ENCODE peak calls at places on chromosomes 2 and 18, in seven cellular contexts. One of them, this sample, is unnamed.

GRCh38 chr2:65062843-65063242 is 6.6 kb downstream of the CEP68 start:
- DNase-seq in NCI-H1436: no peak
- DNase-seq in fibroblast of the conjunctiva: no peak
- DNase-seq in Right ventricle myocardium superior: no peak
- DNase-seq in activated gamma-delta T cell treated with anti-CD3 and anti-CD28 coated beads, Interleukin-2, amount 50 U/mL, for 16 hours: no peak
- DNase-seq in activated CD4-positive, CD25-positive, alpha-beta regulatory T cell: no peak
- DNase-seq in memory B cell: no peak
- DNase-seq in this sample: no peak

GRCh38 chr2:42775812-42776211 is 11.9 kb upstream of the OXER1 start:
- DNase-seq in activated gamma-delta T cell treated with anti-CD3 and anti-CD28 coated beads, Interleukin-2, amount 50 U/mL, for 16 hours: no peak
- DNase-seq in memory B cell: no peak
- DNase-seq in Right ventricle myocardium superior: no peak
- DNase-seq in NCI-H1436: no peak
- DNase-seq in activated CD4-positive, CD25-positive, alpha-beta regulatory T cell: no peak
- DNase-seq in fibroblast of the conjunctiva: no peak
- DNase-seq in this sample: no peak

GRCh38 chr2:145066151-145066661 is 546.3 kb upstream of the ZEB2 start:
- DNase-seq in Right ventricle myocardium superior: peak
- DNase-seq in memory B cell: no peak
- DNase-seq in activated CD4-positive, CD25-positive, alpha-beta regulatory T cell: no peak
- DNase-seq in fibroblast of the conjunctiva: no peak
- DNase-seq in activated gamma-delta T cell treated with anti-CD3 and anti-CD28 coated beads, Interleukin-2, amount 50 U/mL, for 16 hours: no peak
- DNase-seq in NCI-H1436: no peak
- DNase-seq in this sample: no peak

GRCh38 chr2:64873472-64873924 is 115.7 kb upstream of the SLC1A4 start:
- DNase-seq in NCI-H1436: peak
- DNase-seq in activated CD4-positive, CD25-positive, alpha-beta regulatory T cell: peak
- DNase-seq in Right ventricle myocardium superior: peak
- DNase-seq in fibroblast of the conjunctiva: no peak
- DNase-seq in activated gamma-delta T cell treated with anti-CD3 and anti-CD28 coated beads, Interleukin-2, amount 50 U/mL, for 16 hours: peak
- DNase-seq in memory B cell: peak
- DNase-seq in this sample: no peak

GRCh38 chr2:72937356-72937669 is 20.0 kb downstream of the EMX1 start:
- DNase-seq in activated gamma-delta T cell treated with anti-CD3 and anti-CD28 coated beads, Interleukin-2, amount 50 U/mL, for 16 hours: no peak
- DNase-seq in activated CD4-positive, CD25-positive, alpha-beta regulatory T cell: no peak
- DNase-seq in fibroblast of the conjunctiva: no peak
- DNase-seq in Right ventricle myocardium superior: no peak
- DNase-seq in NCI-H1436: no peak
- DNase-seq in memory B cell: no peak
- DNase-seq in this sample: no peak

GRCh38 chr2:18659891-18660290 is 70.5 kb upstream of the NT5C1B start:
- DNase-seq in Right ventricle myocardium superior: no peak
- DNase-seq in memory B cell: no peak
- DNase-seq in activated CD4-positive, CD25-positive, alpha-beta regulatory T cell: no peak
- DNase-seq in activated gamma-delta T cell treated with anti-CD3 and anti-CD28 coated beads, Interleukin-2, amount 50 U/mL, for 16 hours: no peak
- DNase-seq in NCI-H1436: no peak
- DNase-seq in fibroblast of the conjunctiva: no peak
- DNase-seq in this sample: no peak

GRCh38 chr2:219350938-219351280 is 18.4 kb upstream of the RESP18 start:
- DNase-seq in NCI-H1436: no peak
- DNase-seq in activated CD4-positive, CD25-positive, alpha-beta regulatory T cell: no peak
- DNase-seq in activated gamma-delta T cell treated with anti-CD3 and anti-CD28 coated beads, Interleukin-2, amount 50 U/mL, for 16 hours: no peak
- DNase-seq in memory B cell: no peak
- DNase-seq in fibroblast of the conjunctiva: no peak
- DNase-seq in Right ventricle myocardium superior: no peak
- DNase-seq in this sample: no peak

GRCh38 chr2:106232633-106233032 is 38.5 kb upstream of the UXS1 start:
- DNase-seq in NCI-H1436: no peak
- DNase-seq in memory B cell: no peak
- DNase-seq in fibroblast of the conjunctiva: no peak
- DNase-seq in activated gamma-delta T cell treated with anti-CD3 and anti-CD28 coated beads, Interleukin-2, amount 50 U/mL, for 16 hours: no peak
- DNase-seq in activated CD4-positive, CD25-positive, alpha-beta regulatory T cell: no peak
- DNase-seq in Right ventricle myocardium superior: peak
- DNase-seq in this sample: no peak

GRCh38 chr2:196431076-196431475 is 208.4 kb upstream of the CCDC150 start:
- DNase-seq in fibroblast of the conjunctiva: no peak
- DNase-seq in memory B cell: no peak
- DNase-seq in NCI-H1436: no peak
- DNase-seq in activated CD4-positive, CD25-positive, alpha-beta regulatory T cell: no peak
- DNase-seq in activated gamma-delta T cell treated with anti-CD3 and anti-CD28 coated beads, Interleukin-2, amount 50 U/mL, for 16 hours: no peak
- DNase-seq in Right ventricle myocardium superior: no peak
- DNase-seq in this sample: no peak

GRCh38 chr2:108215794-108216211 is 24.0 kb upstream of the SULT1C3 start:
- DNase-seq in memory B cell: no peak
- DNase-seq in Right ventricle myocardium superior: no peak
- DNase-seq in fibroblast of the conjunctiva: peak
- DNase-seq in activated CD4-positive, CD25-positive, alpha-beta regulatory T cell: no peak
- DNase-seq in activated gamma-delta T cell treated with anti-CD3 and anti-CD28 coated beads, Interleukin-2, amount 50 U/mL, for 16 hours: no peak
- DNase-seq in NCI-H1436: no peak
- DNase-seq in this sample: no peak

GRCh38 chr2:42424033-42424432 is 63.0 kb upstream of the COX7A2L start:
- DNase-seq in activated CD4-positive, CD25-positive, alpha-beta regulatory T cell: no peak
- DNase-seq in fibroblast of the conjunctiva: peak
- DNase-seq in NCI-H1436: no peak
- DNase-seq in activated gamma-delta T cell treated with anti-CD3 and anti-CD28 coated beads, Interleukin-2, amount 50 U/mL, for 16 hours: no peak
- DNase-seq in memory B cell: no peak
- DNase-seq in Right ventricle myocardium superior: no peak
- DNase-seq in this sample: no peak

GRCh38 chr2:172101707-172102158 is 967 bp downstream of the DLX2 start:
- DNase-seq in fibroblast of the conjunctiva: no peak
- DNase-seq in activated CD4-positive, CD25-positive, alpha-beta regulatory T cell: no peak
- DNase-seq in NCI-H1436: no peak
- DNase-seq in Right ventricle myocardium superior: no peak
- DNase-seq in activated gamma-delta T cell treated with anti-CD3 and anti-CD28 coated beads, Interleukin-2, amount 50 U/mL, for 16 hours: no peak
- DNase-seq in memory B cell: no peak
- DNase-seq in this sample: no peak

GRCh38 chr18:62347091-62347506 is 22.0 kb downstream of the TNFRSF11A start:
- DNase-seq in memory B cell: no peak
- DNase-seq in activated CD4-positive, CD25-positive, alpha-beta regulatory T cell: no peak
- DNase-seq in NCI-H1436: no peak
- DNase-seq in activated gamma-delta T cell treated with anti-CD3 and anti-CD28 coated beads, Interleukin-2, amount 50 U/mL, for 16 hours: no peak
- DNase-seq in Right ventricle myocardium superior: no peak
- DNase-seq in fibroblast of the conjunctiva: no peak
- DNase-seq in this sample: no peak

GRCh38 chr2:121478996-121479735 is 51.5 kb upstream of the RNU4ATAC start:
- DNase-seq in memory B cell: no peak
- DNase-seq in NCI-H1436: no peak
- DNase-seq in activated gamma-delta T cell treated with anti-CD3 and anti-CD28 coated beads, Interleukin-2, amount 50 U/mL, for 16 hours: no peak
- DNase-seq in Right ventricle myocardium superior: no peak
- DNase-seq in activated CD4-positive, CD25-positive, alpha-beta regulatory T cell: no peak
- DNase-seq in fibroblast of the conjunctiva: no peak
- DNase-seq in this sample: no peak

GRCh38 chr2:176101862-176102261 is 2.3 kb downstream of the HOXD12 start:
- DNase-seq in NCI-H1436: no peak
- DNase-seq in activated gamma-delta T cell treated with anti-CD3 and anti-CD28 coated beads, Interleukin-2, amount 50 U/mL, for 16 hours: no peak
- DNase-seq in activated CD4-positive, CD25-positive, alpha-beta regulatory T cell: no peak
- DNase-seq in memory B cell: no peak
- DNase-seq in fibroblast of the conjunctiva: no peak
- DNase-seq in Right ventricle myocardium superior: no peak
- DNase-seq in this sample: no peak

GRCh38 chr2:113390133-113390849 is 47.2 kb upstream of the ZNG1B start:
- DNase-seq in activated gamma-delta T cell treated with anti-CD3 and anti-CD28 coated beads, Interleukin-2, amount 50 U/mL, for 16 hours: peak
- DNase-seq in Right ventricle myocardium superior: no peak
- DNase-seq in activated CD4-positive, CD25-positive, alpha-beta regulatory T cell: no peak
- DNase-seq in NCI-H1436: no peak
- DNase-seq in fibroblast of the conjunctiva: peak
- DNase-seq in memory B cell: peak
- DNase-seq in this sample: no peak

GRCh38 chr2:174337337-174338154 is 2.8 kb downstream of the SP9 start:
- DNase-seq in Right ventricle myocardium superior: peak
- DNase-seq in activated gamma-delta T cell treated with anti-CD3 and anti-CD28 coated beads, Interleukin-2, amount 50 U/mL, for 16 hours: no peak
- DNase-seq in fibroblast of the conjunctiva: no peak
- DNase-seq in memory B cell: no peak
- DNase-seq in activated CD4-positive, CD25-positive, alpha-beta regulatory T cell: no peak
- DNase-seq in NCI-H1436: no peak
- DNase-seq in this sample: no peak

GRCh38 chr2:28311660-28312249 is 80.9 kb upstream of the FOSL2 start:
- DNase-seq in NCI-H1436: no peak
- DNase-seq in fibroblast of the conjunctiva: no peak
- DNase-seq in activated CD4-positive, CD25-positive, alpha-beta regulatory T cell: no peak
- DNase-seq in memory B cell: no peak
- DNase-seq in Right ventricle myocardium superior: no peak
- DNase-seq in activated gamma-delta T cell treated with anti-CD3 and anti-CD28 coated beads, Interleukin-2, amount 50 U/mL, for 16 hours: no peak
- DNase-seq in this sample: no peak

GRCh38 chr18:37451239-37451825 is 114.3 kb downstream of the CELF4 start:
- DNase-seq in Right ventricle myocardium superior: no peak
- DNase-seq in fibroblast of the conjunctiva: no peak
- DNase-seq in activated gamma-delta T cell treated with anti-CD3 and anti-CD28 coated beads, Interleukin-2, amount 50 U/mL, for 16 hours: no peak
- DNase-seq in memory B cell: no peak
- DNase-seq in activated CD4-positive, CD25-positive, alpha-beta regulatory T cell: no peak
- DNase-seq in NCI-H1436: no peak
- DNase-seq in this sample: no peak

GRCh38 chr2:48233005-48233404 is 296.9 kb upstream of the STON1 start:
- DNase-seq in NCI-H1436: no peak
- DNase-seq in memory B cell: no peak
- DNase-seq in activated CD4-positive, CD25-positive, alpha-beta regulatory T cell: no peak
- DNase-seq in Right ventricle myocardium superior: no peak
- DNase-seq in activated gamma-delta T cell treated with anti-CD3 and anti-CD28 coated beads, Interleukin-2, amount 50 U/mL, for 16 hours: no peak
- DNase-seq in fibroblast of the conjunctiva: no peak
- DNase-seq in this sample: no peak

GRCh38 chr2:196927318-196928225 is 1.1 kb upstream of the PGAP1 start:
- DNase-seq in memory B cell: no peak
- DNase-seq in activated CD4-positive, CD25-positive, alpha-beta regulatory T cell: peak
- DNase-seq in activated gamma-delta T cell treated with anti-CD3 and anti-CD28 coated beads, Interleukin-2, amount 50 U/mL, for 16 hours: no peak
- DNase-seq in Right ventricle myocardium superior: no peak
- DNase-seq in NCI-H1436: peak
- DNase-seq in fibroblast of the conjunctiva: peak
- DNase-seq in this sample: no peak

GRCh38 chr2:9552491-9553178 is 3.0 kb downstream of the ADAM17 start:
- DNase-seq in Right ventricle myocardium superior: no peak
- DNase-seq in memory B cell: no peak
- DNase-seq in NCI-H1436: no peak
- DNase-seq in fibroblast of the conjunctiva: peak
- DNase-seq in activated gamma-delta T cell treated with anti-CD3 and anti-CD28 coated beads, Interleukin-2, amount 50 U/mL, for 16 hours: no peak
- DNase-seq in activated CD4-positive, CD25-positive, alpha-beta regulatory T cell: no peak
- DNase-seq in this sample: no peak

GRCh38 chr2:173079141-173079540 is 3.5 kb downstream of the MAP3K20 start:
- DNase-seq in NCI-H1436: no peak
- DNase-seq in Right ventricle myocardium superior: no peak
- DNase-seq in memory B cell: no peak
- DNase-seq in activated gamma-delta T cell treated with anti-CD3 and anti-CD28 coated beads, Interleukin-2, amount 50 U/mL, for 16 hours: no peak
- DNase-seq in fibroblast of the conjunctiva: no peak
- DNase-seq in activated CD4-positive, CD25-positive, alpha-beta regulatory T cell: no peak
- DNase-seq in this sample: no peak

GRCh38 chr2:33620-34019 is 12.7 kb downstream of the FAM110C start:
- DNase-seq in NCI-H1436: no peak
- DNase-seq in memory B cell: no peak
- DNase-seq in Right ventricle myocardium superior: no peak
- DNase-seq in fibroblast of the conjunctiva: no peak
- DNase-seq in activated gamma-delta T cell treated with anti-CD3 and anti-CD28 coated beads, Interleukin-2, amount 50 U/mL, for 16 hours: peak
- DNase-seq in activated CD4-positive, CD25-positive, alpha-beta regulatory T cell: peak
- DNase-seq in this sample: no peak